ENCODE peak calls at places on chromosomes 4 and X, in eight cellular contexts. P, U, Y, D, B, L, X and Z are unnamed samples.

GRCh38 chr4:152734015-152734698 is 45.4 kb downstream of the TIGD4 start:
- DNase-seq in P (no peak), U (no peak), Y (no peak), D (no peak), B (no peak), L (no peak), X (no peak), Z (no peak)

GRCh38 chr4:2071252-2071911 is 12.3 kb downstream of the NAT8L start:
- DNase-seq in P (peak; percentile 59), U (no peak), Y (no peak), D (no peak), B (no peak), L (no peak), X (no peak), Z (no peak)

GRCh38 chr4:7423801-7424552 is 10.8 kb downstream of the PSAPL1 start:
- DNase-seq in P (peak; percentile 38), U (peak; percentile 5), Y (peak; percentile 19), D (no peak), B (peak; percentile 41), L (no peak), X (no peak), Z (no peak)

GRCh38 chr4:105061136-105061696 is 85.5 kb upstream of the TET2 start:
- DNase-seq in P (no peak), U (no peak), Y (peak; percentile 83), D (peak; percentile 25), B (no peak), L (no peak), X (peak; percentile 44), Z (no peak)

GRCh38 chr4:143359794-143360193 is 23.1 kb downstream of the GAB1 start:
- DNase-seq in P (no peak), U (no peak), Y (no peak), D (no peak), B (no peak), L (no peak), X (no peak), Z (no peak)

GRCh38 chr4:41432219-41432618 is 105.7 kb upstream of the LIMCH1 start:
- DNase-seq in P (no peak), U (no peak), Y (no peak), D (no peak), B (no peak), L (no peak), X (no peak), Z (no peak)

GRCh38 chrX:139086243-139086642 is 374.7 kb upstream of the FGF13 start:
- DNase-seq in P (no peak), U (no peak), Y (no peak), D (no peak), B (no peak), L (no peak), X (no peak), Z (no peak)

GRCh38 chr4:129213692-129214091 is 117.7 kb downstream of the C4orf33 start:
- DNase-seq in P (no peak), U (no peak), Y (no peak), D (no peak), B (no peak), L (no peak), X (no peak), Z (no peak)

GRCh38 chr4:153798901-153799707 is 10.2 kb upstream of the SFRP2 start:
- DNase-seq in P (no peak), U (no peak), Y (no peak), D (no peak), B (no peak), L (no peak), X (no peak), Z (no peak)

GRCh38 chr4:4667643-4668081 is 125.8 kb upstream of the STX18 start:
- DNase-seq in P (no peak), U (no peak), Y (peak; percentile 23), D (no peak), B (no peak), L (no peak), X (peak; percentile 47), Z (no peak)

GRCh38 chrX:153226344-153227190 is 47.5 kb downstream of the MAGEA1 start:
- DNase-seq in P (no peak), U (no peak), Y (peak; percentile 36), D (peak; percentile 25), B (no peak), L (no peak), X (peak; percentile 95), Z (no peak)

GRCh38 chrX:38804481-38805293 is 3.4 kb downstream of the MID1IP1 start:
- DNase-seq in P (peak; percentile 64), U (peak; percentile 33), Y (no peak), D (no peak), B (peak; percentile 65), L (no peak), X (peak; percentile 46), Z (peak; percentile 27)

GRCh38 chr4:101334963-101335572 is 12.3 kb downstream of the PPP3CA start:
- DNase-seq in P (no peak), U (no peak), Y (peak; percentile 6), D (no peak), B (no peak), L (no peak), X (no peak), Z (no peak)

GRCh38 chr4:40688446-40689095 is 58.9 kb upstream of the RBM47 start:
- DNase-seq in P (no peak), U (no peak), Y (no peak), D (no peak), B (no peak), L (no peak), X (no peak), Z (no peak)

GRCh38 chrX:88425739-88426138 is 321.3 kb upstream of the CPXCR1 start:
- DNase-seq in P (no peak), U (no peak), Y (no peak), D (no peak), B (no peak), L (no peak), X (no peak), Z (no peak)

GRCh38 chr4:7960790-7961655 is 21.4 kb upstream of the AFAP1 start:
- DNase-seq in P (no peak), U (no peak), Y (peak; percentile 100), D (no peak), B (peak; percentile 84), L (peak; percentile 95), X (no peak), Z (no peak)

GRCh38 chr4:24646777-24647460 is 62.6 kb upstream of the DHX15 start:
- DNase-seq in P (no peak), U (no peak), Y (no peak), D (no peak), B (no peak), L (no peak), X (no peak), Z (no peak)

GRCh38 chrX:6184900-6185515 is 43.7 kb downstream of the NLGN4X start:
- DNase-seq in P (no peak), U (no peak), Y (peak; percentile 78), D (no peak), B (no peak), L (no peak), X (no peak), Z (no peak)

GRCh38 chr4:111808174-111808573 is 337.1 kb upstream of the FAM241A start:
- DNase-seq in P (no peak), U (no peak), Y (no peak), D (no peak), B (no peak), L (no peak), X (no peak), Z (no peak)

GRCh38 chr4:111802191-111802590 is 343.1 kb upstream of the FAM241A start:
- DNase-seq in P (no peak), U (no peak), Y (no peak), D (no peak), B (no peak), L (peak; percentile 1), X (no peak), Z (no peak)

GRCh38 chr4:111807556-111807955 is 337.7 kb upstream of the FAM241A start:
- DNase-seq in P (no peak), U (no peak), Y (no peak), D (no peak), B (no peak), L (no peak), X (no peak), Z (no peak)

GRCh38 chr4:111811661-111812060 is 333.6 kb upstream of the FAM241A start:
- DNase-seq in P (no peak), U (no peak), Y (no peak), D (no peak), B (no peak), L (no peak), X (no peak), Z (no peak)

GRCh38 chr4:111806331-111806730 is 338.9 kb upstream of the FAM241A start:
- DNase-seq in P (no peak), U (no peak), Y (no peak), D (no peak), B (no peak), L (no peak), X (peak; percentile 56), Z (peak; percentile 23)
- TF ChIP-seq CTCF in P (no peak), U (no peak), Y (no peak), D (no peak), B (no peak), L (peak; percentile 11), X (peak; percentile 49), Z (no peak)

GRCh38 chrX:12372111-12372510 is 233.8 kb downstream of the FRMPD4 start:
- DNase-seq in P (no peak), U (no peak), Y (peak; percentile 40), D (no peak), B (no peak), L (no peak), X (no peak), Z (no peak)
- H3K27me3 ChIP-seq in P (no peaks in the 10 kb centered on the region), U (no peaks in the 10 kb centered on the region), Y (no peaks in the 10 kb centered on the region), D (no peaks in the 10 kb centered on the region), B (no peaks in the 10 kb centered on the region), L (no peaks in the 10 kb centered on the region), X (no peaks in the 10 kb centered on the region), Z (no peaks in the 10 kb centered on the region)

DNA sequence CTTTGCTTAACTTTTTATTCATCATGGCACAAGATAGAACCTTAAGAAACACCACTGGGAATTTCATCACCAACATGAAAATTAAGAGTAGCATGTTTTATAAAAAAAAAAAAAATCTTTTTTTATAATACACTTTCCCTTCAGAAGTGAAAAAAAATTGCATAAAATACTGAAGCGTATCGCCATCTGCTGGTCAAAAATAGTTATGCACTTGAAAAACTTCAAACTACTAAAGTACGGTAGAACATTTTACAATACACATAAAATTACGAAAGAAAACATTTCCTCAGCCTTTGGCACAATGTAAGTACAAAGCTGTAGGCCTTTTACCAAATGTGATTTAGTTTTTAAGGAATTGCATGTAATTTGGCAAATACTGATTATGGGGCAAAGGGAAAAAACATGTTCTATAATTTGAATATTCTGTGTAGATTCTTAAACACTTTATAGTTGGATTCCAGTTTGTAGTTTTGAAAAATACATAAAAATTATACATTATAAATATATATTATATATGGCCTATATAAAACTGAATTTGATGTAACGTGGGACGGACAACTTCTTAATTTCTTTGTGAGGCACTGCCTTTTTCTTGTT is 26.5 kb downstream of the HCCS start:
- DNase-seq in P (no peak), U (no peak), Y (peak; percentile 13), D (no peak), B (no peak), L (peak; percentile 19), X (peak; percentile 5), Z (no peak)
- TF ChIP-seq CTCF in P (peak; percentile 61), U (peak; percentile 68), Y (peak; percentile 46), D (peak; percentile 79), B (peak; percentile 67), L (peak; percentile 46), X (peak; percentile 72), Z (peak; percentile 78)

DNA sequence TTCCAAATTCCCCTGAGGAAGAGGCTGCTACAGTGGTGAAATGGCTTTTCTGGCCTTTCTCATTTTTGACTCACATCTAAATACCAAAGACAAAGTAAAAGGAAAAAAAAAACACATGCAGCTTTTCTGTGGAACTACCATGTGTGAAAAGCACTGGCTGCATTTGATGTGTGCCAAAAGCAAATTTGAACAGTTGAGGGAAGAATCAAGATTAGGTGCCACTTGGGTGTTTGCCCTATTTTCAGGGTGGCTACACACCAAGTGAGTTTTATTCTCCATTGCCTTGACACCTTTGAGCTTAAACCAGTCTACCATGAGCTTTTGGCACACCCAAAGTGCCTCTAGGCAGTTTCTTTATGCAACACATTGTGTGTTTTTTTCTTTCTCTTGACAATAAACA is 423.8 kb downstream of the FAM133A start:
- DNase-seq in P (no peak), U (no peak), Y (no peak), D (no peak), B (no peak), L (no peak), X (no peak), Z (no peak)
- H3K27me3 ChIP-seq in P (no peaks in the 10 kb centered on the region), U (no peaks in the 10 kb centered on the region), Y (no peaks in the 10 kb centered on the region), D (no peaks in the 10 kb centered on the region), B (no peaks in the 10 kb centered on the region), L (no peaks in the 10 kb centered on the region), X (no peaks in the 10 kb centered on the region), Z (no peaks in the 10 kb centered on the region)